ENCODE peak calls at places on chromosome 17, in six cellular contexts. Y, Z, W, X, T and P are unnamed samples.

GRCh38 chr17:14323522-14323981 is 22.7 kb downstream of the HS3ST3B1 start:
- DNase-seq in Y (no peak), Z (no peak), W (peak; percentile 73), X (no peak), T (no peak), P (no peak)

GRCh38 chr17:48804936-48805411 is 12.1 kb downstream of the TTLL6 start:
- DNase-seq in Y (peak; percentile 68), Z (peak; percentile 72), W (peak; percentile 81), X (peak; percentile 75), T (peak; percentile 93), P (peak; percentile 37)

GRCh38 chr17:40551874-40552768 is 13.2 kb downstream of the CCR7 start:
- DNase-seq in Y (no peak), Z (peak; percentile 93), W (no peak), X (no peak), T (peak; percentile 24), P (peak; percentile 99)

GRCh38 chr17:51230306-51230705 is 29.5 kb downstream of the MBTD1 start:
- DNase-seq in Y (no peak), Z (no peak), W (no peak), X (no peak), T (no peak), P (peak; percentile 8)

GRCh38 chr17:80364091-80364691 is 50.8 kb upstream of the ENDOV start:
- DNase-seq in Y (no peak), Z (peak; percentile 4), W (peak; percentile 26), X (peak; percentile 18), T (peak; percentile 75), P (no peak)

GRCh38 chr17:40224707-40225092 is 5.6 kb downstream of the WIPF2 start:
- DNase-seq in Y (no peak), Z (no peak), W (no peak), X (no peak), T (no peak), P (peak; percentile 55)

GRCh38 chr17:38914741-38915638 is 10.4 kb upstream of the LASP1NB start:
- DNase-seq in Y (no peak), Z (no peak), W (peak; percentile 44), X (no peak), T (peak; percentile 74), P (no peak)

GRCh38 chr17:34556384-34556783 is 23.0 kb upstream of the TMEM132E start:
- DNase-seq in Y (no peak), Z (no peak), W (peak; percentile 90), X (peak; percentile 54), T (peak; percentile 76), P (peak; percentile 16)

GRCh38 chr17:70074991-70075390 is at the start of gene KCNJ16:
- DNase-seq in Y (no peak), Z (no peak), W (peak; percentile 46), X (no peak), T (no peak), P (no peak)

GRCh38 chr17:36501351-36501750 is 14.9 kb downstream of the ZNHIT3 start:
- DNase-seq in Y (no peak), Z (no peak), W (no peak), X (no peak), T (peak; percentile 19), P (no peak)

GRCh38 chr17:61058066-61058465 is 341.6 kb upstream of the TBX2 start:
- DNase-seq in Y (no peak), Z (no peak), W (no peak), X (no peak), T (no peak), P (no peak)

GRCh38 chr17:63826468-63827001 is 696 bp upstream of the PSMC5 start:
- DNase-seq in Y (no peak), Z (peak; percentile 74), W (peak; percentile 67), X (no peak), T (no peak), P (peak; percentile 41)

GRCh38 chr17:73228748-73229236 is 32.9 kb downstream of the CPSF4L start:
- DNase-seq in Y (no peak), Z (peak; percentile 87), W (peak; percentile 77), X (no peak), T (no peak), P (peak; percentile 90)

GRCh38 chr17:47718634-47719405 is 14.2 kb upstream of the TBX21 start:
- DNase-seq in Y (no peak), Z (no peak), W (no peak), X (no peak), T (no peak), P (no peak)
- H2BK15ac ChIP-seq in Y (peak overlapping the region; percentile 49), Z (no peak overlapping the region), W (no peak overlapping the region), X (no peak overlapping the region), T (no peak overlapping the region), P (no peak overlapping the region)

GRCh38 chr17:72056155-72056554 is 64.7 kb upstream of the SOX9 start:
- DNase-seq in Y (no peak), Z (no peak), W (no peak), X (no peak), T (no peak), P (no peak)
- H2BK15ac ChIP-seq in Y (no peak overlapping the region), Z (no peak overlapping the region), W (no peak overlapping the region), X (no peak overlapping the region), T (no peak overlapping the region), P (no peak overlapping the region)

GRCh38 chr17:43212641-43213490 is 1.2 kb downstream of the TMEM106A start:
- DNase-seq in Y (no peak), Z (no peak), W (no peak), X (no peak), T (no peak), P (no peak)

GRCh38 chr17:43210576-43210975 is 1.1 kb upstream of the TMEM106A start:
- DNase-seq in Y (no peak), Z (no peak), W (no peak), X (no peak), T (no peak), P (no peak)

GRCh38 chr17:43213545-43213944 is 1.9 kb downstream of the TMEM106A start:
- DNase-seq in Y (no peak), Z (no peak), W (no peak), X (no peak), T (no peak), P (no peak)

GRCh38 chr17:43211480-43212402 is at the start of gene TMEM106A:
- DNase-seq in Y (peak; percentile 34), Z (peak; percentile 91), W (peak; percentile 87), X (peak; percentile 52), T (peak; percentile 89), P (peak; percentile 85)

GRCh38 chr17:43211123-43211479 is 574 bp upstream of the TMEM106A start:
- DNase-seq in Y (no peak), Z (no peak), W (no peak), X (no peak), T (no peak), P (no peak)
- H2BK15ac ChIP-seq in Y (no peak overlapping the region), Z (no peak overlapping the region), W (no peak overlapping the region), X (no peak overlapping the region), T (no peak overlapping the region), P (peak overlapping the region; percentile 54)

GRCh38 chr17:5973410-5973809 is 96.8 kb upstream of the WSCD1 start:
- DNase-seq in Y (no peak), Z (no peak), W (no peak), X (no peak), T (no peak), P (no peak)

GRCh38 chr17:5975651-5976050 is 94.5 kb upstream of the WSCD1 start:
- DNase-seq in Y (no peak), Z (no peak), W (peak; percentile 12), X (no peak), T (no peak), P (no peak)

DNA sequence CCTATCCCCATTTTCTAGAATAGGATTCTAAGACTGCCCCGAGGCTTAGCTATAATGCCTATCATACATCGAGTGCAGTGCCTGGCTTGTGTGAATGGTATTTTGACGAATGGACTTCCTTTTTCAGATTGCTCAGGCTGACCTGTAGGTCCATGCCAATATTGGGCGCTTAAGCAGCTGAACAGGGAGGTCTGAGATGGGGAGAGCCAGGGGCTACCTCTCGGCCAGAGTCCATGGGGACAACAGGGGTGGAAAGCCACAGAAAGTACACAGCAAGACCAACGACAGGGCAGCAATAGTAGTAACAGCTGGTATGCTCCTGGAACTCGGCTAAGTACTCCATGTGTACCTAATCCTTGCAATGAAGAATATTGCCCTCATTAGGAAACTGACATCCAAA is 91.7 kb upstream of the WSCD1 start:
- DNase-seq in Y (no peak), Z (no peak), W (no peak), X (no peak), T (no peak), P (no peak)
- H2BK15ac ChIP-seq in Y (no peak overlapping the region), Z (no peak overlapping the region), W (no peak overlapping the region), X (no peak overlapping the region), T (no peak overlapping the region), P (no peak overlapping the region)

DNA sequence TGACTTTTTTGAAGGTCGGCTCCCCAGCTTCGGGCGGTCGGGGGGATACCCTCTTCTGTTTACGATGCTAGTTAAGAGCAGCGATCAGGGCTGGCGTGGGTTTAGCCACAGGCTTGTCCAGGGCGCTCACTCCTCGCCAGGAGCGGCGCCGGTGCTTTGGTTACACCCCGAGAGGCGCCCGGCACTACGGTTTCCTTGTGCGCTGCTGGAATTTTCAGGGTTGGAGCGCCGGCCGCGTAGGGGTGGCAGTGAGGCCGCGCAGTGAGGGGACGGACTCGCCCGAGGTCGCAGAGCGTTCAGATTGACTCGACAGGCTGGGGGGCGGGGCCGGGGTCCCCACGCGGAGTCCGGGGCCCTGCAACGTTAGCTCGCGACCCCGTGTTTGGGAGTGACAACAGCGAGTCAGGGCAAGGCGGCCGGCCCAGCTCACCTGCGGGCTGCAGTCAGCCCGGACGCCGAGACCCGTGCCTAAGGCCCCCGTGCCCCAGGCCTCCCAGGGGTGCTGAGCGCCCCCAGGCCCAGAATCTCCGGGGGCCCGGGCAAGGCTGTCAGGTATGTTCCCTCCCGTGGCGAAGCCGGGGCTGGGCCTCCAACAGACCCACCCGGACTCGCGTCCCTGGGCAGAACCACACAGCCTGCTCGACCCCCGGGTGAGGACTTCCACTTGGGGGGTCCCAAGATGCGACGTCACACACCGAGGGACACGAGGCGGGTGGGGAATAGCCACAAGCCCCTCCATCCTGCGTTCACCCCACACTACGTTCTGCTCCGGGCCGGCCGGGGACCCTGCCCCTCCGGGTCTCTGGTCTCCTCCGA is 1.3 kb upstream of the ACTG1 start:
- DNase-seq in Y (no peak), Z (peak; percentile 85), W (peak; percentile 85), X (peak; percentile 68), T (peak; percentile 83), P (peak; percentile 68)
- H2BK15ac ChIP-seq in Y (peak overlapping the region; percentile 95), Z (peak overlapping the region; percentile 97), W (no peak overlapping the region), X (peak overlapping the region; percentile 99), T (peak overlapping the region; percentile 32), P (peak overlapping the region; percentile 82)

GRCh38 chr17:15335446-15335845 is 6.0 kb downstream of the TEKT3 start:
- DNase-seq in Y (no peak), Z (no peak), W (no peak), X (no peak), T (no peak), P (no peak)
- H2BK15ac ChIP-seq in Y (no peak overlapping the region), Z (no peak overlapping the region), W (no peak overlapping the region), X (no peak overlapping the region), T (no peak overlapping the region), P (no peak overlapping the region)

GRCh38 chr17:74863420-74864296 is 4.0 kb upstream of the GRIN2C start:
- DNase-seq in Y (no peak), Z (no peak), W (no peak), X (no peak), T (no peak), P (no peak)
- H2BK15ac ChIP-seq in Y (no peak overlapping the region), Z (no peak overlapping the region), W (no peak overlapping the region), X (no peak overlapping the region), T (no peak overlapping the region), P (no peak overlapping the region)

DNA sequence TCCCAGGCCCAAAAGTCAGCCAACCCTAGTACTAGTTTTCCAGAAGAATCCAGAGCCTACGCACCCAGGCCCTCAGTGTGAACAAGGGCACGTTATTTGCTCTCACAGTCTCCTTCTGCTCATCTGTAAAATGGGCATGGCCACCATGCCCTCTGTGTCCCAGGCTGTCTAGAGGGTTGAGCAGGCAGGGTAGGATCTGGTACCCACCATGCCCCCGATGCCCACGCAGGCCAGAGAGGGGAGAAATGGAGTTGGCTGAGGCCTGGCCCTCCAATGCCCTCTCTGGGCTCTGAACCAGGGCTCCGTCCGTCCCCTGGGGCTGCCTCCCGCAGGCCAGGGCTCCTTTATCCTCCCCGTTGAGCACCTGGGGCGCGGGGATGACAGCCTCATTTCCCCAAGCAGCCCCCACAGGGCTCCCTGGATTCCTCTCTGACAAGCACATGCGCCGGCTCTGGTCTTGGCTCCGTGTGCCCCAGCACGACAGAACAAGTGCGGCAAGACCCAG is 9.1 kb upstream of the BAHCC1 start:
- DNase-seq in Y (no peak), Z (no peak), W (peak; percentile 38), X (no peak), T (peak; percentile 64), P (no peak)
- H2BK15ac ChIP-seq in Y (peak overlapping the region; percentile 61), Z (peak overlapping the region; percentile 99), W (no peak overlapping the region), X (peak overlapping the region; percentile 1), T (no peak overlapping the region), P (no peak overlapping the region)